ENCODE peak calls at places on chromosomes 2 and 18, in ten cellular contexts. E is right lobe of liver, T is K562, K is IMR-90, C is transverse colon, U is prostate gland, N is heart left ventricle, H is adrenal gland, B is HCT116, Q is A549. O is an unnamed sample.

GRCh38 chr2:227222292-227222691 is 57.9 kb downstream of the COL4A3 start:
- DNase-seq in E (no peak), T (no peak), K (no peak), C (no peak), U (no peak), N (no peak), H (no peak), B (no peak), Q (no peak), O (no peak)

GRCh38 chr2:222751238-222751637 is 79.8 kb downstream of the MOGAT1 start:
- DNase-seq in E (no peak), T (peak; percentile 18), K (no peak), C (no peak), U (no peak), N (no peak), H (no peak), B (no peak), Q (no peak), O (no peak)

GRCh38 chr2:216714412-216714775 is 19.0 kb upstream of the IGFBP5 start:
- DNase-seq in E (no peak), T (no peak), K (peak; percentile 71), C (no peak), U (no peak), N (no peak), H (no peak), B (no peak), Q (no peak), O (no peak)

GRCh38 chr2:158904620-158905177 is 63.7 kb upstream of the TANC1 start:
- DNase-seq in E (no peak), T (no peak), K (no peak), C (no peak), U (no peak), N (no peak), H (no peak), B (no peak), Q (no peak), O (no peak)

GRCh38 chr2:193446967-193447366 is 1252.2 kb upstream of the TMEFF2 start:
- DNase-seq in E (no peak), T (no peak), K (no peak), C (no peak), U (no peak), N (no peak), H (no peak), B (no peak), Q (no peak), O (no peak)

GRCh38 chr18:68549257-68549871 is 165.5 kb downstream of the TMX3 start:
- DNase-seq in E (no peak), T (no peak), K (peak; percentile 81), C (no peak), U (no peak), N (no peak), H (no peak), B (no peak), Q (no peak), O (no peak)

GRCh38 chr2:216113572-216113971 is 4.4 kb downstream of the XRCC5 start:
- DNase-seq in E (no peak), T (no peak), K (no peak), C (no peak), U (no peak), N (no peak), H (no peak), B (no peak), Q (no peak), O (no peak)

GRCh38 chr18:10304853-10305252 is 149.6 kb upstream of the APCDD1 start:
- DNase-seq in E (no peak), T (no peak), K (peak; percentile 79), C (no peak), U (no peak), N (no peak), H (no peak), B (no peak), Q (no peak), O (no peak)

GRCh38 chr2:23077599-23077998 is 307.4 kb upstream of the KLHL29 start:
- DNase-seq in E (no peak), T (no peak), K (no peak), C (no peak), U (no peak), N (no peak), H (no peak), B (no peak), Q (no peak), O (no peak)

GRCh38 chr2:70978388-70979357 is at the start of gene ANKRD53:
- DNase-seq in E (peak; percentile 73), T (no peak), K (no peak), C (peak; percentile 58), U (peak; percentile 33), N (peak; percentile 66), H (peak; percentile 71), B (no peak), Q (no peak), O (peak; percentile 24)

GRCh38 chr2:241551998-241552737 is 6.4 kb upstream of the BOK start:
- DNase-seq in E (no peak), T (no peak), K (no peak), C (no peak), U (no peak), N (peak; percentile 46), H (no peak), B (no peak), Q (no peak), O (no peak)

GRCh38 chr2:139122711-139123158 is 342.5 kb upstream of the NXPH2 start:
- DNase-seq in E (no peak), T (no peak), K (no peak), C (no peak), U (no peak), N (no peak), H (no peak), B (peak; percentile 80), Q (no peak), O (no peak)

GRCh38 chr2:40367032-40367431 is 84.9 kb downstream of the SLC8A1 start:
- DNase-seq in E (no peak), T (no peak), K (no peak), C (no peak), U (no peak), N (no peak), H (no peak), B (no peak), Q (no peak), O (no peak)

GRCh38 chr18:53698907-53699306 is 525.6 kb downstream of the MBD2 start:
- DNase-seq in E (no peak), T (no peak), K (no peak), C (peak; percentile 36), U (no peak), N (no peak), H (peak; percentile 19), B (no peak), Q (peak; percentile 11), O (peak; percentile 55)

GRCh38 chr2:195721042-195721441 is 64.0 kb downstream of the SLC39A10 start:
- DNase-seq in E (no peak), T (no peak), K (no peak), C (no peak), U (no peak), N (no peak), H (no peak), B (peak; percentile 2), Q (no peak), O (no peak)

GRCh38 chr2:69570474-69570873 is 73.1 kb downstream of the AAK1 start:
- DNase-seq in E (no peak), T (no peak), K (no peak), C (no peak), U (peak; percentile 26), N (no peak), H (no peak), B (no peak), Q (no peak), O (no peak)

GRCh38 chr2:69572640-69573039 is 70.9 kb downstream of the AAK1 start:
- DNase-seq in E (no peak), T (no peak), K (peak; percentile 73), C (no peak), U (no peak), N (no peak), H (peak; percentile 32), B (no peak), Q (no peak), O (peak; percentile 30)

GRCh38 chr2:69567157-69567908 is 76.2 kb downstream of the AAK1 start:
- DNase-seq in E (no peak), T (no peak), K (peak; percentile 66), C (no peak), U (no peak), N (no peak), H (no peak), B (no peak), Q (peak; percentile 54), O (no peak)

GRCh38 chr2:69567909-69568300 is 75.6 kb downstream of the AAK1 start:
- DNase-seq in E (no peak), T (no peak), K (no peak), C (no peak), U (no peak), N (no peak), H (no peak), B (no peak), Q (no peak), O (no peak)

GRCh38 chr2:69571189-69571588 is 72.3 kb downstream of the AAK1 start:
- DNase-seq in E (no peak), T (no peak), K (no peak), C (no peak), U (no peak), N (no peak), H (no peak), B (no peak), Q (no peak), O (no peak)
- H3K27ac ChIP-seq in E (no peak overlapping the region), T (no peak overlapping the region), K (no peak overlapping the region), C (no peak overlapping the region), U (peak overlapping the region; percentile 7), N (no peak overlapping the region), H (no peak overlapping the region), B (no peak overlapping the region), Q (no peak overlapping the region), O (no peak overlapping the region)

GRCh38 chr18:54828290-54828871 is at the start of gene RAB27B:
- DNase-seq in E (peak; percentile 78), T (peak; percentile 33), K (peak; percentile 85), C (peak; percentile 88), U (peak; percentile 91), N (peak; percentile 79), H (peak; percentile 40), B (peak; percentile 75), Q (peak; percentile 90), O (peak; percentile 57)
- TF ChIP-seq POLR2A in E (no peak), T (no peak), K (no peak), C (peak; percentile 83), U (peak; percentile 55), N (no peak), H (no peak), B (no peak), Q (peak; percentile 59), O (no peak)

GRCh38 chr2:127153691-127154158 is 46.8 kb upstream of the BIN1 start:
- DNase-seq in E (no peak), T (no peak), K (peak; percentile 89), C (no peak), U (no peak), N (no peak), H (peak; percentile 73), B (no peak), Q (peak; percentile 41), O (no peak)
- TF ChIP-seq CTCF in E (no peak), T (no peak), K (no peak), C (no peak), U (no peak), N (no peak), H (no peak), B (no peak), Q (no peak), O (no peak)

DNA sequence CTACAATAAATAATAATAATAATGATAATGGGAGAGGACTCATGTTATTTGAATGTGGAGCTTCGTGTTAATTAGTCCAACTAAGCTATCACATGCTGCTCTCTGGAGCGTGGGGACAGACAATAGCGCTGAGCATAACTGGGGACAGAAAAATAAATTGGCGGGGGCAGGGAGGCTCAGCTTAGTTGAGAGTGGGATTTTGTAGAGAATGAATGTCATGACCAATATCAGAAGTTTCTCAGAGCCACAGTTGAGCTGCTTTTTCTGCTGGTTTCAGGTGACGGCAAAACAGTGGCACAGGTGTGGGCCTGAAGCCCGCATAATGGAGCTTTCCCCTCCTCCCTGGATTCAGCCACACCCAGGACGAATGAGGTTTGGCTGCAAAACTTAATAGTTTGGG is 111.1 kb upstream of the CAB39 start:
- DNase-seq in E (no peak), T (no peak), K (no peak), C (peak; percentile 27), U (no peak), N (no peak), H (no peak), B (no peak), Q (no peak), O (no peak)
- H3K27ac ChIP-seq in E (no peak overlapping the region), T (no peak overlapping the region), K (no peak overlapping the region), C (no peak overlapping the region), U (no peak overlapping the region), N (no peak overlapping the region), H (no peak overlapping the region), B (no peak overlapping the region), Q (no peak overlapping the region), O (no peak overlapping the region)